ENCODE peak calls at places on chromosomes 1 and 21, in four cellular contexts. K is upper lobe of right lung, E is BJ, B is tibial artery. S is an unnamed sample.

GRCh38 chr21:33011462-33011861 is 14.3 kb upstream of the OLIG2 start:
- DNase-seq in K (no peak), E (no peak), B (peak), S (no peak)

GRCh38 chr21:33026878-33027400 is 1.2 kb downstream of the OLIG2 start:
- DNase-seq in K (no peak), E (no peak), B (no peak), S (no peak)

GRCh38 chr1:14627608-14628489 is 29.4 kb downstream of the KAZN start:
- DNase-seq in K (no peak), E (no peak), B (no peak), S (no peak)

GRCh38 chr1:54081306-54082270 is 28.2 kb downstream of the TCEANC2 start:
- DNase-seq in K (peak), E (peak), B (peak), S (peak)

GRCh38 chr1:204520834-204521709 is 4.9 kb downstream of the MDM4 start:
- DNase-seq in K (no peak), E (no peak), B (no peak), S (no peak)

GRCh38 chr1:202311880-202312635 is 29.7 kb downstream of the UBE2T start:
- DNase-seq in K (no peak), E (no peak), B (no peak), S (no peak)

GRCh38 chr1:240091614-240092300 is at the start of gene FMN2:
- DNase-seq in K (no peak), E (no peak), B (no peak), S (peak)

GRCh38 chr1:207825719-207826556 is 74.1 kb downstream of the CD46 start:
- DNase-seq in K (peak), E (no peak), B (peak), S (peak)

GRCh38 chr1:218411101-218411500 is 66.0 kb downstream of the TGFB2 start:
- DNase-seq in K (no peak), E (no peak), B (no peak), S (no peak)

GRCh38 chr1:206513312-206514111 is 6.2 kb downstream of the RASSF5 start:
- DNase-seq in K (peak), E (peak), B (peak), S (peak)

GRCh38 chr1:206518206-206518605 is 10.9 kb downstream of the RASSF5 start:
- DNase-seq in K (peak), E (no peak), B (no peak), S (no peak)

GRCh38 chr1:206512521-206513180 is 5.3 kb downstream of the RASSF5 start:
- DNase-seq in K (peak), E (no peak), B (no peak), S (no peak)

GRCh38 chr1:206517784-206518183 is 10.5 kb downstream of the RASSF5 start:
- DNase-seq in K (no peak), E (no peak), B (no peak), S (no peak)

GRCh38 chr1:206514821-206515387 is 7.6 kb downstream of the RASSF5 start:
- DNase-seq in K (no peak), E (no peak), B (no peak), S (no peak)
- TF ChIP-seq CTCF in K (no peak), E (no peak), B (no peak), S (no peak)

DNA sequence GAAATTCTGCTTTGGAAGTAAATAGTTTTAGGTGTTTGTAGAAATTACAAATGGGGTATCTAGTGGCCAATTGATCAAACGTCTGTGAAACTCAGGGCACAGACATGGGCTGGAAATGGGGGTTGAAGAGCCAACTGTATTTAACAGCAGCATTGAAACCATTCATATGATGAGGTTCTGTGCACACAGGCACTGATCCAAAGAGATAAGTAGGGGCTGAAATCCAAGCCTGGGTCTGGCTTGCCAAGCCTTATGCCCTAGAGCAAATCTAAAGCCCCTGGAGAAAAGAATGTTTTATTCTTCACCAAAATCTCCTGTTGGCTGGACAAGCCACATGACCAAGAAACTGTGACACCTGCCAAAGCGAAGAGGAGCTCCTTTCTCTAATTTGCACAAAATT is 67.6 kb upstream of the ST6GALNAC5 start:
- DNase-seq in K (no peak), E (no peak), B (no peak), S (no peak)
- TF ChIP-seq CTCF in K (no peak), E (no peak), B (no peak), S (no peak)

GRCh38 chr1:224932607-224933249 is 3.3 kb downstream of the DNAH14 start:
- DNase-seq in K (no peak), E (no peak), B (no peak), S (no peak)

GRCh38 chr1:224933584-224933983 is 4.1 kb downstream of the DNAH14 start:
- DNase-seq in K (no peak), E (no peak), B (no peak), S (no peak)

GRCh38 chr1:224928906-224929305 is 569 bp upstream of the DNAH14 start:
- DNase-seq in K (no peak), E (no peak), B (no peak), S (no peak)

GRCh38 chr1:224931605-224932004 is 2.1 kb downstream of the DNAH14 start:
- DNase-seq in K (no peak), E (no peak), B (no peak), S (no peak)

DNA sequence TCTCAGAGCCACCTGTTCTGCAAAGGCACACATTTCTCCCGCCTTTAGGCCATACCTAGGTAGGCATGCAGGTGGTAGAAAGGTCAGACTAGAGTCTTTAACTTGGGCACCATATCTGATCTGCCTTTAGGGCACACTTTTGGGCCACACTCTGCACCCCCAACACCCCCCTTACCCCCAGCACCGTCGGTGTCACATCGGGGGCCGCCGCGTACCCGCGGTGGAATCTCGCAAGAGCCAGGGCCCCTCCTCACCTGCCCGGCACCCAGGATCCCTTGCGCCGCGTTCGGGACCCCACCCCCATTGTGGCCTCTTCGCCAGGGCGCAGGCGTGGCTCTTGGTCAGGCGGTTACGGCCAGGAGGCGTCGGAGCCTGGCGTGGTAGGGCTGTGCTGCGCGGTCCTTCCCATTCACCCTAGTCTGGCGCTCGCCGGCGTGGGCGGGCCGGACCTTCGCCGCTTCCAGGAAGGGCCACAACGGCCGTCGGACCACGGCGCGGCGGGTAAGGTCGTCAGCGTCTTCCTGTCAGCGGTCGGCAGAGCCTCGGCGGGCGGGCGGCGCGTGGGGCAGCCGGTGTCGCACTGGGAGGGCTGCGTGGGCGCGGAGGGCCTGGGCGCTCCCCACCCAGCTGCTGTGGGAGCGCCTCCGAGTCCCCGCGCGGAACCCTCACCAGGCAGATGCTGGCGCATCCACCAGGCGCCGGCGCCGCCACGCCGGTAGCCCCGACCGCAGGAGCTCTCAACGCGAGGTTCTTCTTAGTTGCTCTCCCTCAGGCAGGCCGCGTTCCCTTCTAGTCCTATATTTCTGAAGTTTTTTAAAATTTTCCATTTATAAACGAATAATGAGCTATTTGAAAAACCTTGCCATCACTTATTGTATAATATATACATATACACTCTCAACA is at the start of gene DNAH14:
- DNase-seq in K (peak), E (peak), B (peak), S (peak)
- TF ChIP-seq CTCF in K (no peak), E (no peak), B (no peak), S (no peak)

DNA sequence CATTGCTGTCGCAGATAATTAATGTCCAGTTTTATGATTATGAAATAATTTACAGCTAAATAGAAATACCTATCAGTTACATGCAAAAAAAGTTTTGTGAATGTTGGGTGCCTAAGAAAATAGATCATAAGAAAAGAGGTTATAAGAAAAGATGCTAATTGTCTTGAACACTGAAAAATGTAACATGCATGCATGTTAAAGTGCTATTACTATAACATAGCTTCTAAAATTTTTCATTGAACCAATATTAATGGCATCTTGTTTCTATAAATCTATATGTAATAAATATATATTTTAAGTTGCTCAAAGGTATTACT is 35.5 kb upstream of the SCYL3 start:
- DNase-seq in K (no peak), E (no peak), B (no peak), S (no peak)
- TF ChIP-seq CTCF in K (no peak), E (no peak), B (no peak), S (no peak)

GRCh38 chr21:42421018-42421793 is 17.5 kb downstream of the UBASH3A start:
- DNase-seq in K (no peak), E (no peak), B (no peak), S (no peak)
- TF ChIP-seq CTCF in K (no peak), E (no peak), B (no peak), S (no peak)

GRCh38 chr1:20702416-20702815 is 15.4 kb downstream of the KIF17 start:
- DNase-seq in K (no peak), E (no peak), B (no peak), S (no peak)
- TF ChIP-seq CTCF in K (no peak), E (peak), B (no peak), S (peak)

DNA sequence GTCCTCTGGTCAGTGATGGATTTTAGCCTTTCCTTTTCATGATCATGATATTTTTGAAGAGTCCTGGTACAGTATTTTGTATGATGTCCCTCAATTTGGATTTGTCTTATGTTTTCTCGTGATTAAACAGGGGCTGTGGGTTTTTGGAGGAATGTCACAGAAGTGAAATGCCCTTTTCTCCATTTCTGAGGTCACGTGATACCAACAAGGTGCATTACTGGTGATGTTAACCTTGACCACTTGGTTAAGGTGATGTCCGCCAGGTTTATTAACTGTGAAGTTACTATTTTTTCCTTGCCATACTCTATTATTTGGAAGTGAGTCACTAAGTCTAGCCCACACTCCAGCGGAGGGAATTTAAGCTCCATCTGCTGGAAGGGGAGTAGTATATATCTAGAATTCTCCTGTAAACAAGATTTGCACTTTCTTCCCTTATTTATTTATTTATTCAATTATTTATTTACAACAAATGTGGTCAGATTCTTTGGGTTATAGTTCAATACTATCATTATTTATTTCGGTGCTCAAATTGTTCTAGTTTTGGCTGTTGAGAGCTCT is 123.4 kb downstream of the HIVEP3 start:
- DNase-seq in K (no peak), E (no peak), B (no peak), S (no peak)
- TF ChIP-seq CTCF in K (peak), E (peak), B (no peak), S (peak)

DNA sequence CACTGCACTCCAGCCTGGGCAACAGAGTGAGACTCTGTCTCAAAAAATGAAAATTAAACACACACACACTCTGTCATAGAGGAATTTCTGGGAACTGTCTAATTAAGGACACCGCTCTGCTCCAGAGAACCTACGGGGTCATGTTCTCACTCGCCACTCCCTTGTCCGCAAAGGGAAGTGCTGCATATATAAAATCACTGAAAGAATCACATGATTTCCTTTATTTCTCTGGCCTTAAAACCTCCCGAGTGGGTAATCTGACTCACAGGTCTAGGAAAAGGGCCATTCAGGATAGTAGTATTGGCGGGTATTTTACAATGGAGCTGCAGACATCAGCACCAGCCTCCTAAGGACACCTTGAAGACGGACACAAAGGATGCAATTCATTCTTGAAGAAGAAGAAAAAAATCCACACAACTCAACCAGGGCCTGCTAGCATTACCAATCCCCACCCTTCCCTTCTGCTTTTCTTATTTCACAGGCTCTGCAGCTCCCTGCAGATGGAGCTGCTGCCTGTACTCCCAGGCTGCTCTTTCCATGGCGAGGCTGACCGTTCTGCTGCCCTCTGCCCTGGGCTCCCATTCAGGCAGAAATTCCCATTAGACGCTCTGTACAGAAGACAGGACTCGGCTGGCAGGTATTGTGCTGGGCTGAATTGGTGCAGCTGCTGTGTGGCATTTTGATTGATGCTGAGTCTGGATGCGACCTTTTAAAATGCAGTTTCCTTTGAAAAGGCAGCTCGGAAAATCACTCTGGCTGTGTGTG is 53.3 kb upstream of the FAM89A start:
- DNase-seq in K (no peak), E (no peak), B (no peak), S (no peak)
- TF ChIP-seq CTCF in K (no peak), E (no peak), B (no peak), S (no peak)